ENCODE peak calls at places on chromosomes 13 and 19, in eight cellular contexts. Q is HFF-Myc, W is adrenal gland, S is endothelial cell, H is AG10803, B is heart left ventricle, A is lung, R is choroid plexus epithelial cell. U is an unnamed sample.

GRCh38 chr19:2487090-2487489 is 11.2 kb downstream of the GADD45B start:
- DNase-seq in W (no peak), R (no peak), A (no peak), H (no peak), B (no peak), S (no peak), Q (no peak), U (no peak)

GRCh38 chr19:1953441-1954094 is 12.6 kb downstream of the CSNK1G2 start:
- DNase-seq in W (no peak), R (no peak), H (no peak), S (no peak), Q (no peak), B (no peak), A (no peak), U (no peak)

GRCh38 chr19:7652061-7652641 is 15.2 kb downstream of the STXBP2 start:
- DNase-seq in H (peak), A (peak), S (peak), W (peak), B (peak), Q (peak), R (peak), U (peak)

GRCh38 chr19:14347999-14348889 is 33.0 kb upstream of the ADGRE5 start:
- DNase-seq in A (peak), R (peak), W (peak), B (peak), Q (no peak), S (peak), H (peak), U (peak)

GRCh38 chr13:38849316-38849715 is 141.3 kb downstream of the STOML3 start:
- DNase-seq in W (no peak), Q (no peak), R (no peak), S (no peak), H (no peak), A (no peak), B (no peak), U (peak)

GRCh38 chr13:106433066-106433465 is 102.4 kb downstream of the EFNB2 start:
- DNase-seq in B (no peak), Q (no peak), S (no peak), R (no peak), H (peak), W (no peak), A (no peak), U (no peak)

GRCh38 chr13:67101730-67102467 is 128.2 kb downstream of the PCDH9 start:
- DNase-seq in Q (no peak), R (peak), B (no peak), A (no peak), S (no peak), H (no peak), W (no peak), U (no peak)

GRCh38 chr19:54201172-54201701 is 579 bp downstream of the RPS9 start:
- DNase-seq in R (peak), A (no peak), Q (no peak), H (no peak), B (no peak), S (no peak), W (no peak), U (no peak)

GRCh38 chr13:74778946-74779345 is 644.7 kb upstream of the KLF12 start:
- DNase-seq in Q (no peak), H (peak), A (no peak), R (peak), S (no peak), B (no peak), W (no peak), U (no peak)

GRCh38 chr13:113001251-113002140 is 32.5 kb downstream of the MCF2L start:
- DNase-seq in S (no peak), R (peak), A (peak), B (no peak), Q (no peak), W (no peak), H (no peak), U (no peak)

GRCh38 chr19:46542428-46543230 is 47.0 kb upstream of the PNMA8B start:
- DNase-seq in A (peak), W (peak), R (peak), Q (peak), B (peak), S (peak), H (peak), U (peak)

GRCh38 chr19:46133101-46133627 is 8.7 kb upstream of the IGFL3 start:
- DNase-seq in W (peak), S (peak), A (no peak), H (peak), Q (peak), R (peak), B (no peak), U (peak)

GRCh38 chr19:14496849-14497346 is 971 bp upstream of the GIPC1 start:
- DNase-seq in W (no peak), A (no peak), S (no peak), Q (no peak), B (no peak), H (no peak), R (no peak), U (no peak)

GRCh38 chr19:47210689-47211316 is 20.2 kb downstream of the BBC3 start:
- DNase-seq in Q (peak), W (peak), A (peak), S (peak), B (peak), H (peak), R (peak), U (peak)

GRCh38 chr13:110528371-110528770 is 33.2 kb downstream of the RAB20 start:
- DNase-seq in B (no peak), R (peak), A (no peak), Q (no peak), S (no peak), H (no peak), W (peak), U (no peak)

GRCh38 chr13:94351292-94352000 is 128.0 kb downstream of the DCT start:
- DNase-seq in S (no peak), Q (no peak), A (no peak), R (peak), W (no peak), H (peak), B (no peak), U (no peak)

GRCh38 chr13:44498502-44498901 is 77.6 kb downstream of the TSC22D1 start:
- DNase-seq in Q (no peak), R (no peak), H (no peak), S (no peak), B (no peak), W (no peak), A (no peak), U (no peak)

GRCh38 chr13:99339736-99340392 is 32.7 kb upstream of the GPR183 start:
- DNase-seq in B (no peak), W (no peak), R (peak), H (peak), S (no peak), A (no peak), Q (no peak), U (peak)

GRCh38 chr13:24215732-24216131 is 55.2 kb downstream of the SPATA13 start:
- DNase-seq in R (peak), H (peak), A (no peak), S (no peak), Q (no peak), B (no peak), W (peak), U (no peak)

GRCh38 chr19:42169486-42169885 is 37.2 kb upstream of the POU2F2 start:
- DNase-seq in Q (no peak), A (no peak), R (no peak), S (no peak), H (peak), B (no peak), W (no peak), U (no peak)

GRCh38 chr13:102707465-102707864 is 12.6 kb upstream of the METTL21C start:
- DNase-seq in H (peak), A (no peak), B (no peak), R (peak), S (no peak), W (peak), Q (peak), U (peak)

GRCh38 chr19:54216869-54217268 is 5.9 kb downstream of the LILRB3 start:
- DNase-seq in R (no peak), S (no peak), A (no peak), Q (no peak), W (no peak), B (no peak), H (no peak), U (no peak)

GRCh38 chr13:45119469-45119989 is 781 bp upstream of the GTF2F2 start:
- DNase-seq in W (peak), S (no peak), A (no peak), H (peak), Q (no peak), B (no peak), R (peak), U (no peak)

GRCh38 chr19:7468840-7469239 is 20.0 kb downstream of the PEX11G start:
- DNase-seq in H (no peak), A (no peak), W (no peak), R (no peak), Q (no peak), B (no peak), S (no peak), U (no peak)

GRCh38 chr13:45451282-45451681 is 13.5 kb upstream of the COG3 start:
- DNase-seq in R (no peak), W (no peak), Q (no peak), A (no peak), S (no peak), B (no peak), H (no peak), U (no peak)

DNA sequence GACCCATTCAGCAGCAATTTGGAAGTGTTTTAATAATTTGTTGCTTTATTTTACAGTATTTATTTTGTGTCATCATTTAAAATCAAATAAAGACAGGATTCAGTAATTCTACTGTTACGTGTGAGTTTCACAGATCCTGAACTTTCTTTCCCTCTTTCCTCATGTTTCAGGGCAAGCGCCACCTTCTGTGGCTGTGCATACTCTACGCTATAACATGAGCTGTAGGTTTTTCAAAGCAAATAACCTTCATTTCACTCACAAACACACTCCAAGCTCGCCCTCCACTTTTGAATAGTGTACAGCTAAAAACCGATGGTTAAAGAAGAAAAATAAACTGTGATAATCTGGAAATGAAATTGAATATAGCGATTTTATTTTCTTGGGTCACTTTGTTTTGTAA is 753.3 kb downstream of the OLFM4 start:
- DNase-seq in Q (no peak), B (no peak), H (no peak), R (no peak), A (no peak), S (no peak), W (no peak), U (peak)
- TF ChIP-seq CTCF in Q (no peak), B (no peak), H (no peak), R (no peak), A (no peak), S (no peak), W (no peak), U (no peak)

GRCh38 chr19:34847393-34847792 is 74.4 kb upstream of the ZNF599 start:
- DNase-seq in Q (no peak), A (no peak), B (no peak), W (no peak), S (no peak), H (no peak), R (no peak), U (no peak)

GRCh38 chr19:34856052-34856451 is 70.7 kb upstream of the ZNF30 start:
- DNase-seq in H (no peak), R (no peak), B (no peak), S (no peak), W (no peak), A (no peak), Q (no peak), U (no peak)

GRCh38 chr19:34853369-34853768 is 73.3 kb upstream of the ZNF30 start:
- DNase-seq in R (no peak), A (no peak), Q (no peak), W (no peak), H (no peak), S (no peak), B (no peak), U (no peak)

DNA sequence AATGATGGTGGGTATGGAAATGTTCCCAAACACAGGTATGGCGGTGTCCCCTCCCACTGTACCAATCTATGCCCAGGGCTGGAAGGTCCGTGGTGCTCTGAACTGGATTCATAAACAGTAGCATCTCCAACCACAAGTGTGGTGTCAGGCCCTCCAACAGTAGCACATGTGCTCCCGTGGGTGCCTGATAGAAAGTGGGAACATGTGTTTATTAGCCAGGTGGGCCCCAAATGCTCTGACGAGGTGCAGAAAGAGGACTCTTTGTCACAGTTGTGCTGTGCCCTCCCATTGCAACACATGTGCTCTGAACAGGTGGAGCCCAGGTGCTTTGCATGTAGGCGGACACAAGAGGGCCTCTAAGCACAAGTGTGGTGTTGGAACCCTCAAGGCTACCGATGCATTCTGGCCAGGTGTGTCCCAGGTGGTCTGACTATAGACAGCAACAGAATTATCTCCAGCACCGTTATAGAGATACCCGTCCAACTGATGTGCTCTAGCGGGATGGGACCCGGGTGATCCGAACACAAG is 75.4 kb upstream of the ZNF30 start:
- DNase-seq in B (no peak), R (no peak), S (no peak), A (no peak), Q (no peak), W (no peak), H (no peak), U (peak)
- TF ChIP-seq CTCF in B (no peak), R (no peak), S (no peak), A (no peak), Q (no peak), W (no peak), H (no peak), U (no peak)

GRCh38 chr19:29668746-29669609 is 3.7 kb downstream of the PLEKHF1 start:
- DNase-seq in W (no peak), H (no peak), R (no peak), Q (no peak), S (no peak), A (no peak), B (peak), U (no peak)
- TF ChIP-seq CTCF in W (no peak), H (peak), R (peak), Q (peak), S (no peak), A (no peak), B (peak), U (peak)

GRCh38 chr19:8832132-8833021 is at the start of the genes MBD3L1 and ZNF558:
- DNase-seq in B (peak), R (peak), H (peak), Q (peak), S (no peak), W (peak), A (peak), U (peak)
- TF ChIP-seq CTCF in B (peak), R (no peak), H (peak), Q (peak), S (no peak), W (peak), A (peak), U (no peak)

GRCh38 chr13:50244913-50245574 is 229.8 kb downstream of the KCNRG start:
- DNase-seq in A (peak), Q (peak), S (no peak), W (peak), H (peak), B (no peak), R (peak), U (peak)

GRCh38 chr13:50250403-50250802 is 235.2 kb downstream of the KCNRG start:
- DNase-seq in W (peak), B (no peak), S (no peak), Q (no peak), R (no peak), A (no peak), H (no peak), U (no peak)

GRCh38 chr13:50244355-50244912 is 229.2 kb downstream of the KCNRG start:
- DNase-seq in S (no peak), W (no peak), Q (no peak), R (no peak), B (no peak), H (no peak), A (no peak), U (no peak)

GRCh38 chr13:50243926-50244325 is 228.7 kb downstream of the KCNRG start:
- DNase-seq in B (no peak), A (no peak), R (no peak), W (no peak), Q (no peak), H (peak), S (no peak), U (no peak)

DNA sequence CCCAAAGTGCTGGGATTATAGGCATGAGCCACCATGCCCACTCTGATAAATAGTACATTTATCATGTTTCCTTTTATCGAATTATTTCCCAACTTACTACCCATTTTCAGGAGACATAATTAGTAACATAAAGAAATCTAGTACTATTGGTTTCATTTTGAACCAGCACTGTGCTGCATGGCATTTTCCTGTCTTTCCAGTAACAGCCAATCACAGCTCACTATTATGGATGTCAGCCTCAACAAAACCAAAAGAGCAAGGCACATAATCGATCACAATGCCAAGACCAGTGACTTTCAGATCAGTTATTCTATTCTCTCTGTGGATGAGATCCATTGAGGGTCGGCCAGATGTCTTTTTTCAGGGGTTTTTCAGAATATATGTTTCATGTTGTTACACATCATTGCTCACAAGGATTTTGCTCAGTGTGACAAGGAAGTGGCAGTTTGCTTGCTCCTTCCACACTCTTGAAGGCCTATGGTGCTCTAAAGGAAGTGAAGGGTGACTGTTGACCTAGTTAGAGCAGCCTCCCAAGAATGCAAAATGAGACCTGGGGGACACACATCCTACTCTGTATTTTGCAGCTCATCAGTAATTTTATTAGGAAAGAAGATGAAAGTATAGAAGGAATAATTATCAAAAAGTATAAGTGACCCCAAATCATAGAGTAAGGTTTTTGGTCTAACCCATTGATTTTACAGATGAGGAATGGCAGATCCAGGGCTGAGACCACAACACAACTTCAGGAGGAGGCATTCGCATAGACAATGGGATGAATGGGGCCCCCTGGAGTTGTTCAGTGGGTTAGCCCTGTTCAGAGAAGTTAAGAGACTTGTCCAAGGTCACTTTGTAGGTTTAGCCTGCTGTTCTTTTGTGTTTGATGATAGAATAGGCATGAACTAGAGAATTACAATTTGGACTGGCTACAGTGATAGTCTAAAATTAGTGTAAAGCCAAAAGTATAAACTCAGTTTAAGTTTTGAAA is 233.6 kb downstream of the KCNRG start:
- DNase-seq in W (no peak), Q (no peak), A (no peak), B (no peak), R (no peak), S (no peak), H (no peak), U (no peak)
- TF ChIP-seq CTCF in W (no peak), Q (no peak), A (no peak), B (no peak), R (no peak), S (no peak), H (no peak), U (no peak)